ENCODE peak calls at places on chromosomes 13 and 19, in eight cellular contexts. I is CD4-positive, CD25-positive, alpha-beta regulatory T cell; Z is astrocyte; M is CD4-positive, alpha-beta memory T cell; N is heart right ventricle; J is fibroblast of lung; S is hepatocyte; P is lung. W is an unnamed sample.

GRCh38 chr19:2016041-2016807 is 710 bp upstream of the BTBD2 start:
- DNase-seq in I (peak; percentile 50), Z (peak; percentile 77), M (peak; percentile 78), N (peak; percentile 66), J (peak; percentile 91), S (peak; percentile 83), P (peak; percentile 84), W (peak; percentile 83)

GRCh38 chr19:43430142-43430710 is 15.5 kb downstream of the TEX101 start:
- DNase-seq in I (no peak), Z (no peak), M (no peak), N (no peak), J (peak; percentile 25), S (peak; percentile 31), P (no peak), W (no peak)

GRCh38 chr19:6425732-6426686 is 1.4 kb upstream of the KHSRP start:
- DNase-seq in I (no peak), Z (no peak), M (no peak), N (no peak), J (no peak), S (no peak), P (no peak), W (peak; percentile 23)

GRCh38 chr19:8453616-8454015 is 8.8 kb downstream of the HNRNPM start:
- DNase-seq in I (no peak), Z (no peak), M (no peak), N (no peak), J (no peak), S (no peak), P (no peak), W (no peak)

GRCh38 chr13:43405457-43405856 is 381.3 kb downstream of the ENOX1 start:
- DNase-seq in I (no peak), Z (peak; percentile 75), M (no peak), N (no peak), J (peak; percentile 43), S (no peak), P (no peak), W (no peak)

GRCh38 chr19:57110592-57111328 is 9.0 kb upstream of the USP29 start:
- DNase-seq in I (no peak), Z (no peak), M (no peak), N (no peak), J (no peak), S (no peak), P (no peak), W (no peak)

GRCh38 chr13:25276748-25277147 is 10.5 kb downstream of the MTMR6 start:
- DNase-seq in I (no peak), Z (peak; percentile 35), M (no peak), N (no peak), J (peak; percentile 2), S (no peak), P (no peak), W (no peak)

GRCh38 chr13:92436927-92437326 is 789.7 kb upstream of the GPC6 start:
- DNase-seq in I (no peak), Z (no peak), M (no peak), N (no peak), J (no peak), S (no peak), P (no peak), W (no peak)

GRCh38 chr19:48147597-48148175 is 22.5 kb downstream of the LIG1 start:
- DNase-seq in I (no peak), Z (no peak), M (no peak), N (no peak), J (no peak), S (no peak), P (no peak), W (no peak)

GRCh38 chr13:101915333-101915732 is 462.9 kb downstream of the ITGBL1 start:
- DNase-seq in I (no peak), Z (no peak), M (no peak), N (no peak), J (no peak), S (no peak), P (no peak), W (no peak)

DNA sequence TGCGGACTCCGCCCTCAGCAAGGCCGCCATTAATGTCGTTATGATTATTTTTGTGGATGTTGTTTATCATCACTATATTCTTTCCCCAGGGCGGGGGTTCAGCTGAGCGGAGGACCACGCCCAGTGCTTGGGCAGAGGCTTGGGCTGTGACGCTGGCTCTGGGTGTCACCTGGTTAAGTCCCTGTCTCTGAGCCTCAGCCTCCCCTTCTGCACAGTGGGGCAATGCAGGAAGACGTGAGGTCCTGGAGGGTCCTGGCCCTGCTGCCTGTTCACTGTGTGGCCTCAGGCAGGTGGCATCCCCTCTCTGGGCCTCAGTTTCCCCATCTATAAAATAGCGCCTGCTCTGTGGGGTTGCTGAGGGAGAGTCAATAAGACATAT is 32.5 kb downstream of the NFIC start:
- DNase-seq in I (no peak), Z (no peak), M (no peak), N (no peak), J (no peak), S (no peak), P (no peak), W (no peak)
- H3K27ac ChIP-seq in I (no peak overlapping the region), Z (no peak overlapping the region), M (no peak overlapping the region), N (peak overlapping the region; percentile 76), J (peak overlapping the region; percentile 39), S (no peak overlapping the region), P (peak overlapping the region; percentile 26), W (peak overlapping the region; percentile 98)

DNA sequence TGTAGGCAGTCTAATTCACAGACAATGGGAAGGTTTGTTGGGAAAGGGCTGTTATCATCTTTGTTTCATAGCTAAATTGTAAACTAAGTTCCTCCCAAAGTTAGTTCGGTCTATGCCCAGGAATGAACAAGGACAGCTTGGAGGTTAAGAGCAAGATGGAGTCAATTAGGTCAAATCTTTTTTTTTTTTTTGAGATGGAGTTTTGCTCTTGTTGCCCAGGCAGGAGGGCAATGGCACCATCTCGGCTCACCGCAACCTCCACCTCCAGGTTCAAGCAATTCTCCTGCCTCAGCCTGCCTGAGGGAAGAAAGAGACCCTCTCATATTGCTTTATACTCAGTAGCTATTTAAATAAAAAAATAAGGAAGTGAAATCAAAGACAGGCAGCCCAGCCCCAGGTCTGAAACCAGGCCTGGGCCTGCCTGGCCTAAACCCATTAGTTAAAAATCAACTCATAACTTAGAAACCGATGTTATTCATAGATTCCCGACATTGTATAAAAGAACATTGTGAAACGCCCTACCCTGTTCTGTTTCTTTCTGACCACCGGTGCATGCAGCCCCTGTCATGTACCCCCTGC is 297.4 kb upstream of the SGCG start:
- DNase-seq in I (no peak), Z (no peak), M (no peak), N (no peak), J (no peak), S (no peak), P (no peak), W (no peak)
- H3K27ac ChIP-seq in I (no peak overlapping the region), Z (no peak overlapping the region), M (no peak overlapping the region), N (no peak overlapping the region), J (no peak overlapping the region), S (no peak overlapping the region), P (no peak overlapping the region), W (no peak overlapping the region)

GRCh38 chr13:31997641-31998040 is 33.9 kb upstream of the FRY start:
- DNase-seq in I (no peak), Z (no peak), M (no peak), N (no peak), J (no peak), S (no peak), P (no peak), W (no peak)

GRCh38 chr13:32001769-32002168 is 29.8 kb upstream of the FRY start:
- DNase-seq in I (no peak), Z (no peak), M (no peak), N (no peak), J (no peak), S (no peak), P (no peak), W (no peak)

GRCh38 chr13:32001392-32001768 is 30.2 kb upstream of the FRY start:
- DNase-seq in I (no peak), Z (peak; percentile 18), M (no peak), N (peak; percentile 24), J (peak; percentile 54), S (peak; percentile 50), P (no peak), W (no peak)

GRCh38 chr13:31998131-31998530 is 33.4 kb upstream of the FRY start:
- DNase-seq in I (no peak), Z (peak; percentile 8), M (no peak), N (peak; percentile 27), J (no peak), S (peak; percentile 13), P (no peak), W (no peak)

GRCh38 chr13:31996611-31997010 is 35.0 kb upstream of the FRY start:
- DNase-seq in I (no peak), Z (no peak), M (no peak), N (no peak), J (no peak), S (no peak), P (no peak), W (no peak)
- H3K27ac ChIP-seq in I (no peak overlapping the region), Z (no peak overlapping the region), M (no peak overlapping the region), N (no peak overlapping the region), J (no peak overlapping the region), S (no peak overlapping the region), P (no peak overlapping the region), W (no peak overlapping the region)

GRCh38 chr13:113412440-113412839 is 40.8 kb downstream of the ADPRHL1 start:
- DNase-seq in I (no peak), Z (no peak), M (no peak), N (no peak), J (no peak), S (no peak), P (no peak), W (no peak)

GRCh38 chr13:113413178-113413897 is 40.0 kb downstream of the ADPRHL1 start:
- DNase-seq in I (no peak), Z (no peak), M (no peak), N (no peak), J (peak; percentile 52), S (no peak), P (no peak), W (no peak)

GRCh38 chr13:113415032-113415431 is 38.3 kb downstream of the ADPRHL1 start:
- DNase-seq in I (no peak), Z (no peak), M (no peak), N (no peak), J (no peak), S (no peak), P (no peak), W (no peak)

GRCh38 chr13:113414335-113414734 is 39.0 kb downstream of the ADPRHL1 start:
- DNase-seq in I (no peak), Z (no peak), M (no peak), N (no peak), J (no peak), S (no peak), P (no peak), W (no peak)

DNA sequence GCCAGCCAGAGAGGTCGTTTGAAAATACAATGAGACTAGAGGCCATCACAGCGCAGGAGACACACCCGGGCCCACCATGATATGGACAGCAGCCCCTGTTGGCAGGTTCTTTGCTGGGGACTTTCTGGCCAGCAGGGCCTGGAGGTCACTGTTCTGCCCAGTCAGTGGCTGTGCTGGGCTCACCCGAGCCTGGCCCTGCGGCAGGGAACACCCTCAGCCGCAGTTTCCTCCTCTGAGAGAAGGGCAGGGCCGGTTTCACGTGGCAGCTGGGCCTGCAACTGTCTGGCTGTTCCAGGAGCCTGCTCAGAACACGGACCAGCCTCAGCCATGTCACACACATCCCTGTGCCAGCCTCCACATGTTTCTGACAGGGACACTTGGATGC is 39.4 kb downstream of the ADPRHL1 start:
- DNase-seq in I (no peak), Z (no peak), M (no peak), N (no peak), J (peak; percentile 62), S (no peak), P (no peak), W (no peak)
- H3K27ac ChIP-seq in I (no peak overlapping the region), Z (no peak overlapping the region), M (no peak overlapping the region), N (peak overlapping the region; percentile 83), J (no peak overlapping the region), S (no peak overlapping the region), P (peak overlapping the region; percentile 76), W (no peak overlapping the region)